ENCODE peak calls at places on chromosome X, in five cellular contexts. L is A549, F is left ventricle myocardium inferior, E is heart left ventricle, M is lower lobe of right lung. N is an unnamed sample. For H3K4me1, the result is how much of the 10 kb centered on the place peaks cover.

GRCh38 chrX:3526084-3526483 is 179.6 kb upstream of the MXRA5 start:
- DNase-seq in L (no peak), F (no peak), E (peak), M (no peak), N (no peak)

GRCh38 chrX:47097018-47097417 is 18.8 kb downstream of the RGN start:
- DNase-seq in L (no peak), F (no peak), E (no peak), M (no peak), N (no peak)

GRCh38 chrX:40508560-40508959 is 72.2 kb upstream of the ATP6AP2 start:
- DNase-seq in L (no peak), F (no peak), E (no peak), M (no peak), N (no peak)

GRCh38 chrX:71650333-71650969 is 16.9 kb upstream of the LOC101059915 start:
- DNase-seq in L (peak), F (no peak), E (no peak), M (no peak), N (no peak)

GRCh38 chrX:34332336-34332735 is 200.2 kb upstream of the FAM47A start:
- DNase-seq in L (peak), F (no peak), E (no peak), M (no peak), N (no peak)

GRCh38 chrX:83077606-83078005 is 430.5 kb upstream of the POU3F4 start:
- DNase-seq in L (no peak), F (no peak), E (no peak), M (no peak), N (no peak)

GRCh38 chrX:22184096-22184495 is 88.6 kb upstream of the CBLL2 start:
- DNase-seq in L (no peak), F (no peak), E (no peak), M (no peak), N (no peak)

GRCh38 chrX:77448170-77448569 is 981 bp downstream of the FGF16 start:
- DNase-seq in L (no peak), F (no peak), E (no peak), M (no peak), N (no peak)

GRCh38 chrX:41541381-41541780 is 94.2 kb downstream of the NYX start:
- DNase-seq in L (no peak), F (no peak), E (no peak), M (no peak), N (no peak)

GRCh38 chrX:18677140-18677834 is 5.4 kb upstream of the RS1 start:
- DNase-seq in L (no peak), F (no peak), E (no peak), M (no peak), N (no peak)

GRCh38 chrX:117996918-117997480 is 119.6 kb downstream of the KLHL13 start:
- DNase-seq in L (no peak), F (no peak), E (no peak), M (no peak), N (no peak)

GRCh38 chrX:115561605-115562491 is 874 bp downstream of the PLS3 start:
- DNase-seq in L (peak), F (peak), E (peak), M (peak), N (peak)

GRCh38 chrX:119895843-119896326 is at the start of gene AKAP14:
- DNase-seq in L (peak), F (no peak), E (no peak), M (no peak), N (no peak)

GRCh38 chrX:110310000-110310790 is 7.7 kb downstream of the AMMECR1 start:
- DNase-seq in L (no peak), F (no peak), E (no peak), M (no peak), N (no peak)

GRCh38 chrX:17595456-17596035 is 141.7 kb upstream of the SCML1 start:
- DNase-seq in L (peak), F (no peak), E (no peak), M (no peak), N (no peak)

GRCh38 chrX:109709129-109709631 is 23.9 kb downstream of the ACSL4 start:
- DNase-seq in L (peak), F (no peak), E (no peak), M (no peak), N (no peak)

DNA sequence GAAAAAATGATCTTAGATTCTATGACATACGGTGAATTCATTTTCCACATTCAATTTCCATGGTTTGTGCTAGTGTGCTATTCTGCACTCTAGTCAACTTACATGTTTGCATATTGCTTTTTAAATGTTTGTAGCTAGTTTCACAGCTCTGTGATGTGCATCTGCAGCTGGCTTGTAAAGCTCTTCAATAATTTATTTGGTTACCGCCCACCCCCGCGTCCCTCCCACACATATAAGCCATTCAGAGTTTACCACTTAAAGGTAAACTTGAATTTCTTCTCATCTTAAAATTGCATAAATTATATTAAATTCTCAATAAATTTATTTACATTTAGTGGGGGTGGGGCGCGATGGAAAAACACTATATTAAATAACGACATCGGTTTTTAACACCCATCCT is 291 bp upstream of the NBDY start:
- DNase-seq in L (peak), F (no peak), E (peak), M (no peak), N (no peak)
- H3K27ac ChIP-seq in L (peak), F (peak), E (peak), M (peak), N (no peak)

DNA sequence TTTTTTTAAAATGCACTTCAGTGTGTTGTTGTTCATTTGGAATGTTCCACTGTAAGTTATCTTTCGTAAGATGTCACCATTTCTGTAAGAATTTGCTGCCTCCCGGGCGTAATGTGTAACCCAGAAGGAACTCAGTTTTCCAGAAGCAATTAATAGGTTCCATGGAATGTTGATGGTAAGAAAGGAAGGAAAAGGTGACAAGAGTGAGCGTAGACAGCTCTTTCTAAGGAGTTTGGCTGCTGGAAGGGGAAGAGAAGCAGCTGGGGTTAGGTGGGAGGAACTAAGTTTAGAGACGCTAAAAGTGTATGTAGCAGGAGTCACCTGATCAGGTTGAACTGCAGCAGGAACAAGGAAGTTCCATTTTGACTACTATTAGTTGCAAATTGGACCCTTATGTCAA is 35.9 kb downstream of the PNMA5 start:
- DNase-seq in L (no peak), F (no peak), E (no peak), M (no peak), N (no peak)
- H3K4me3 ChIP-seq in L (peak), F (peak), E (peak), M (no peak), N (peak)

GRCh38 chrX:103779156-103779555 is 2.5 kb downstream of the PLP1 start:
- DNase-seq in L (no peak), F (no peak), E (no peak), M (no peak), N (no peak)
- H3K4me1 ChIP-seq in L (under half), F (under half), E (under half), M (under half), N (under half)

DNA sequence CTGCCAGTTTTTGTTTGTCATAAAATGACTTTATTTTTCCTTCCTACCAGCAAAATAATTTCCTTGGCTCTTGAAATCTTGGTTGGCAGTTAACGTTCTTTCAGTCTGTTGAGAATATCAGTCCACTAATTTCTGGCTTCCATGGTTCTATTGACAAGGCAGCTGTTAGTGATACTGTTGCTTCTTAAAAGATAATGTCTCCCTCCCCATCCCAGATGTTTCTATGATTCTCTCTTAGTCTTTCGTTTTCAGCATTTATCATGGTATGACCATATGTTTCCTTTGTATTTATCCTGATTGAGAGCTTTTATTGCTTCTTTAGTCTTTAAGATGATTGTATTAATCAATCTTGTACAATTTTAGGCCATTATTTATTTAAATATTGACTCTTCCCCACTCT is 81.1 kb upstream of the STK26 start:
- DNase-seq in L (no peak), F (no peak), E (no peak), M (no peak), N (no peak)
- H3K27ac ChIP-seq in L (no peak), F (no peak), E (no peak), M (no peak), N (no peak)

DNA sequence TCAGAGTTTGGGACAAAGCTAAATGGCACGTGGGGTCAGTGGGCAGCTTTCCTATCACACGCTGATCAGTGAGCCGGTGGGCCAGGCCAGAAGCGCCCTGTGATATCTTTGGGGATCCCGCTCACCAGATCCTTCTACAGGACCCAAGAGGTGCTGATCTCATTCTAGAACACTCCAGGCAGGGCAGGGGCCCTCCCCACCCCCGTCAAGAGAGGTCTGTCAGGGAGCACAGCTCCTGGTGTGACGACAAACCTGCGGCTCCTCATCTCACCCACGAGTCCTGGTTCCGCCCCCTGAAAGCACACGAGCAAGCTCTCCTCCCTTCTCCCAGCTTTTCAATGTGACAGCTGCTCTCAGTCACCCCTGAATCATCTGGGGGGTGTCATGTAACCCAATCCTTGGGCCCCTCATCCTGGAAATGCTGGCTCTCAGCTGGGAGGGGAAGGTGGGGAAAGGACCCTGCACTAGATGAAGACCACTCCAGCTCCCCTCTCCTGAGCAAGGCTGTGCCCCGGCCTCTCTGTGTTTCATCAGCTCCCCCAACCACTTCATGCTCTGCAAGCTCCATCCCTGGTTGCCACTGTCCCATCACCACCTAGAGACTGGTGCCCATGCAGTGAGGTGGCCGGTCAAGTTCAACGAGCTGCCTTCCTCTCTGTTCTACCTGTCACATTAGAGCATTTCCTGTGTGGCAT is 4.6 kb downstream of the HCFC1 start:
- DNase-seq in L (no peak), F (no peak), E (no peak), M (no peak), N (no peak)
- H3K4me3 ChIP-seq in L (no peak), F (peak), E (no peak), M (peak), N (no peak)

GRCh38 chrX:19883878-19884277 is 3.5 kb downstream of the SH3KBP1 start:
- DNase-seq in L (peak), F (no peak), E (no peak), M (peak), N (no peak)
- H3K4me1 ChIP-seq in L (under half), F (under half), E (under half), M (under half), N (under half)

GRCh38 chrX:72714471-72714916 is 388 bp upstream of the PHKA1 start:
- DNase-seq in L (peak), F (peak), E (peak), M (peak), N (peak)
- H3K27ac ChIP-seq in L (peak), F (peak), E (peak), M (peak), N (peak)

GRCh38 chrX:134847133-134847532 is 143.7 kb upstream of the SMIM10 start:
- DNase-seq in L (no peak), F (no peak), E (no peak), M (no peak), N (no peak)
- H3K4me3 ChIP-seq in L (no peak), F (no peak), E (no peak), M (no peak), N (no peak)

GRCh38 chrX:37759878-37760418 is 19.9 kb upstream of the CYBB start:
- DNase-seq in L (no peak), F (no peak), E (no peak), M (no peak), N (no peak)
- H3K4me1 ChIP-seq in L (under half), F (under half), E (under half), M (under half), N (under half)